ENCODE peak calls at places on chromosome 22, in four cellular contexts. One of them, this sample, is unnamed.

GRCh38 chr22:45684169-45684568 is 12.5 kb downstream of the ATXN10 start:
- DNase-seq in stimulated activated CD4-positive, alpha-beta T cell treated with anti-CD3 and anti-CD28 coated beads, Interleukin-4, amount 100 ng/mL, for 1 hour: no peak
- DNase-seq in left cardiac atrium: no peak
- DNase-seq in H9: no peak
- DNase-seq in this sample: no peak

GRCh38 chr22:29072979-29073617 is at the start of gene KREMEN1:
- DNase-seq in stimulated activated CD4-positive, alpha-beta T cell treated with anti-CD3 and anti-CD28 coated beads, Interleukin-4, amount 100 ng/mL, for 1 hour: no peak
- DNase-seq in left cardiac atrium: peak
- DNase-seq in H9: no peak
- DNase-seq in this sample: no peak

GRCh38 chr22:41117127-41117965 is 25.0 kb downstream of the EP300 start:
- DNase-seq in stimulated activated CD4-positive, alpha-beta T cell treated with anti-CD3 and anti-CD28 coated beads, Interleukin-4, amount 100 ng/mL, for 1 hour: no peak
- DNase-seq in left cardiac atrium: no peak
- DNase-seq in H9: no peak
- DNase-seq in this sample: no peak

GRCh38 chr22:38629108-38629507 is 27.1 kb downstream of the FAM227A start:
- DNase-seq in stimulated activated CD4-positive, alpha-beta T cell treated with anti-CD3 and anti-CD28 coated beads, Interleukin-4, amount 100 ng/mL, for 1 hour: no peak
- DNase-seq in left cardiac atrium: no peak
- DNase-seq in H9: no peak
- DNase-seq in this sample: no peak

GRCh38 chr22:18909556-18909955 is 3.4 kb downstream of the DGCR6 start:
- DNase-seq in stimulated activated CD4-positive, alpha-beta T cell treated with anti-CD3 and anti-CD28 coated beads, Interleukin-4, amount 100 ng/mL, for 1 hour: no peak
- DNase-seq in left cardiac atrium: no peak
- DNase-seq in H9: peak
- DNase-seq in this sample: no peak

GRCh38 chr22:45208993-45209838 is 31.5 kb downstream of the KIAA0930 start:
- DNase-seq in stimulated activated CD4-positive, alpha-beta T cell treated with anti-CD3 and anti-CD28 coated beads, Interleukin-4, amount 100 ng/mL, for 1 hour: peak
- DNase-seq in left cardiac atrium: no peak
- DNase-seq in H9: peak
- DNase-seq in this sample: no peak

GRCh38 chr22:38572065-38572464 is 2.1 kb upstream of the DMC1 start:
- DNase-seq in stimulated activated CD4-positive, alpha-beta T cell treated with anti-CD3 and anti-CD28 coated beads, Interleukin-4, amount 100 ng/mL, for 1 hour: peak
- DNase-seq in left cardiac atrium: no peak
- DNase-seq in H9: no peak
- DNase-seq in this sample: no peak

GRCh38 chr22:26740253-26740652 is 82.9 kb downstream of the MIAT start:
- DNase-seq in stimulated activated CD4-positive, alpha-beta T cell treated with anti-CD3 and anti-CD28 coated beads, Interleukin-4, amount 100 ng/mL, for 1 hour: no peak
- DNase-seq in left cardiac atrium: no peak
- DNase-seq in H9: no peak
- DNase-seq in this sample: no peak

GRCh38 chr22:24728790-24729637 is 45.5 kb downstream of the PIWIL3 start:
- DNase-seq in stimulated activated CD4-positive, alpha-beta T cell treated with anti-CD3 and anti-CD28 coated beads, Interleukin-4, amount 100 ng/mL, for 1 hour: no peak
- DNase-seq in left cardiac atrium: peak
- DNase-seq in H9: no peak
- DNase-seq in this sample: no peak

GRCh38 chr22:37454857-37455686 is 27.8 kb upstream of the ELFN2 start:
- DNase-seq in stimulated activated CD4-positive, alpha-beta T cell treated with anti-CD3 and anti-CD28 coated beads, Interleukin-4, amount 100 ng/mL, for 1 hour: no peak
- DNase-seq in left cardiac atrium: no peak
- DNase-seq in H9: no peak
- DNase-seq in this sample: no peak

GRCh38 chr22:40666151-40666848 is 13.0 kb upstream of the MCHR1 start:
- DNase-seq in stimulated activated CD4-positive, alpha-beta T cell treated with anti-CD3 and anti-CD28 coated beads, Interleukin-4, amount 100 ng/mL, for 1 hour: no peak
- DNase-seq in left cardiac atrium: peak
- DNase-seq in H9: no peak
- DNase-seq in this sample: no peak

GRCh38 chr22:22461111-22461510 is 47.4 kb downstream of the ZNF280B start:
- DNase-seq in stimulated activated CD4-positive, alpha-beta T cell treated with anti-CD3 and anti-CD28 coated beads, Interleukin-4, amount 100 ng/mL, for 1 hour: no peak
- DNase-seq in left cardiac atrium: no peak
- DNase-seq in H9: no peak
- DNase-seq in this sample: no peak

GRCh38 chr22:31082606-31083376 is 1.7 kb downstream of the SMTN start:
- DNase-seq in stimulated activated CD4-positive, alpha-beta T cell treated with anti-CD3 and anti-CD28 coated beads, Interleukin-4, amount 100 ng/mL, for 1 hour: peak
- DNase-seq in left cardiac atrium: peak
- DNase-seq in H9: peak
- DNase-seq in this sample: no peak

GRCh38 chr22:36395061-36395849 is 7.5 kb upstream of the MYH9 start:
- DNase-seq in stimulated activated CD4-positive, alpha-beta T cell treated with anti-CD3 and anti-CD28 coated beads, Interleukin-4, amount 100 ng/mL, for 1 hour: no peak
- DNase-seq in left cardiac atrium: no peak
- DNase-seq in H9: no peak
- DNase-seq in this sample: no peak